ENCODE peak calls at places on chromosomes 2 and 18, in five cellular contexts. V is T-helper 9 cell, N is NCI-H1436, Z is tibial artery, Q is AG20443. T is an unnamed sample.

GRCh38 chr2:196200557-196200956 is 29.2 kb upstream of the STK17B start:
- DNase-seq in V (no peak), N (no peak), Z (no peak), Q (no peak), T (no peak)

GRCh38 chr18:70333757-70334156 is 44.9 kb downstream of the SOCS6 start:
- DNase-seq in V (no peak), N (no peak), Z (no peak), Q (peak), T (peak)

GRCh38 chr18:35038881-35039491 is 2.2 kb upstream of the MAPRE2 start:
- DNase-seq in V (no peak), N (no peak), Z (no peak), Q (no peak), T (no peak)

GRCh38 chr2:38526195-38526594 is 76.5 kb downstream of the HNRNPLL start:
- DNase-seq in V (no peak), N (no peak), Z (no peak), Q (peak), T (no peak)

GRCh38 chr2:218003265-218003950 is 613 bp upstream of the TNS1 start:
- DNase-seq in V (no peak), N (no peak), Z (peak), Q (peak), T (no peak)

GRCh38 chr2:20594957-20595356 is 55.9 kb downstream of the HS1BP3 start:
- DNase-seq in V (no peak), N (no peak), Z (no peak), Q (no peak), T (no peak)

GRCh38 chr2:18049325-18049724 is 170.9 kb downstream of the KCNS3 start:
- DNase-seq in V (no peak), N (no peak), Z (no peak), Q (no peak), T (no peak)

GRCh38 chr2:52386433-52386832 is 1354.5 kb upstream of the NRXN1 start:
- DNase-seq in V (no peak), N (no peak), Z (no peak), Q (no peak), T (no peak)

GRCh38 chr2:122206101-122206500 is 450.6 kb downstream of the TSN start:
- DNase-seq in V (no peak), N (no peak), Z (no peak), Q (no peak), T (no peak)

GRCh38 chr2:45684756-45685155 is 33.3 kb downstream of the PRKCE start:
- DNase-seq in V (no peak), N (no peak), Z (no peak), Q (no peak), T (no peak)

GRCh38 chr2:241029599-241030332 is 31.3 kb downstream of the SNED1 start:
- DNase-seq in V (no peak), N (no peak), Z (no peak), Q (no peak), T (no peak)

GRCh38 chr2:23489471-23490400 is 104.8 kb downstream of the KLHL29 start:
- DNase-seq in V (no peak), N (no peak), Z (no peak), Q (no peak), T (no peak)

GRCh38 chr2:221285156-221285555 is 286.9 kb downstream of the EPHA4 start:
- DNase-seq in V (no peak), N (no peak), Z (no peak), Q (no peak), T (no peak)

GRCh38 chr2:187310696-187311095 is 137.4 kb downstream of the CALCRL start:
- DNase-seq in V (no peak), N (no peak), Z (no peak), Q (peak), T (no peak)

GRCh38 chr18:62131305-62131909 is 55.4 kb downstream of the PIGN start:
- DNase-seq in V (peak), N (peak), Z (peak), Q (peak), T (peak)

GRCh38 chr2:207996848-207997247 is 28.5 kb downstream of the PLEKHM3 start:
- DNase-seq in V (no peak), N (no peak), Z (no peak), Q (no peak), T (no peak)

GRCh38 chr2:38440655-38441054 is 63.6 kb upstream of the ATL2 start:
- DNase-seq in V (no peak), N (no peak), Z (no peak), Q (no peak), T (no peak)

GRCh38 chr18:11908182-11909080 is at the start of gene MPPE1:
- DNase-seq in V (peak), N (peak), Z (peak), Q (peak), T (peak)

GRCh38 chr2:3728104-3729054 is 25.0 kb downstream of the DCDC2C start:
- DNase-seq in V (no peak), N (peak), Z (no peak), Q (peak), T (peak)

GRCh38 chr2:190182071-190182524 is 119.6 kb upstream of the MSTN start:
- DNase-seq in V (no peak), N (no peak), Z (no peak), Q (no peak), T (no peak)

T was measured in amniotic stem cell.